ENCODE peak calls at places on chromosome 13, in nine cellular contexts. One of them, this sample, is unnamed.

GRCh38 chr13:30850204-30850866 is 55.7 kb upstream of the MEDAG start:
- DNase-seq in left colon: no peak
- DNase-seq in NCI-H524: no peak
- DNase-seq in sciatic nerve: no peak
- DNase-seq in CD4-positive, alpha-beta memory T cell: no peak
- DNase-seq in NCI-H187 treated with DMSO at 0.1 percent for 48 hours: no peak
- DNase-seq in MV-4-11: no peak
- DNase-seq in stimulated activated CD4-positive, alpha-beta T cell treated with anti-CD3 and anti-CD28 coated beads, Interleukin-12 subunit alpha, Interleukin-12 subunit beta, amount 100 ng/mL, for 48 hours: no peak
- DNase-seq in iris pigment epithelial cell: no peak
- DNase-seq in this sample: no peak

GRCh38 chr13:109749365-109749764 is 37.0 kb downstream of the IRS2 start:
- DNase-seq in CD4-positive, alpha-beta memory T cell: no peak
- DNase-seq in NCI-H187 treated with DMSO at 0.1 percent for 48 hours: no peak
- DNase-seq in iris pigment epithelial cell: no peak
- DNase-seq in NCI-H524: no peak
- DNase-seq in sciatic nerve: no peak
- DNase-seq in left colon: no peak
- DNase-seq in MV-4-11: no peak
- DNase-seq in stimulated activated CD4-positive, alpha-beta T cell treated with anti-CD3 and anti-CD28 coated beads, Interleukin-12 subunit alpha, Interleukin-12 subunit beta, amount 100 ng/mL, for 48 hours: no peak
- DNase-seq in this sample: no peak

GRCh38 chr13:42041017-42041683 is 7.3 kb upstream of the DGKH start:
- DNase-seq in CD4-positive, alpha-beta memory T cell: peak
- DNase-seq in NCI-H187 treated with DMSO at 0.1 percent for 48 hours: peak
- DNase-seq in stimulated activated CD4-positive, alpha-beta T cell treated with anti-CD3 and anti-CD28 coated beads, Interleukin-12 subunit alpha, Interleukin-12 subunit beta, amount 100 ng/mL, for 48 hours: peak
- DNase-seq in MV-4-11: peak
- DNase-seq in left colon: peak
- DNase-seq in NCI-H524: peak
- DNase-seq in iris pigment epithelial cell: peak
- DNase-seq in sciatic nerve: peak
- DNase-seq in this sample: peak

GRCh38 chr13:113305208-113305607 is 8.2 kb downstream of the LAMP1 start:
- DNase-seq in sciatic nerve: no peak
- DNase-seq in stimulated activated CD4-positive, alpha-beta T cell treated with anti-CD3 and anti-CD28 coated beads, Interleukin-12 subunit alpha, Interleukin-12 subunit beta, amount 100 ng/mL, for 48 hours: no peak
- DNase-seq in NCI-H187 treated with DMSO at 0.1 percent for 48 hours: no peak
- DNase-seq in CD4-positive, alpha-beta memory T cell: no peak
- DNase-seq in MV-4-11: no peak
- DNase-seq in left colon: no peak
- DNase-seq in NCI-H524: no peak
- DNase-seq in iris pigment epithelial cell: peak
- DNase-seq in this sample: no peak

GRCh38 chr13:111620586-111620985 is 300.1 kb downstream of the TEX29 start:
- DNase-seq in CD4-positive, alpha-beta memory T cell: no peak
- DNase-seq in NCI-H187 treated with DMSO at 0.1 percent for 48 hours: no peak
- DNase-seq in NCI-H524: no peak
- DNase-seq in left colon: no peak
- DNase-seq in iris pigment epithelial cell: no peak
- DNase-seq in stimulated activated CD4-positive, alpha-beta T cell treated with anti-CD3 and anti-CD28 coated beads, Interleukin-12 subunit alpha, Interleukin-12 subunit beta, amount 100 ng/mL, for 48 hours: no peak
- DNase-seq in sciatic nerve: no peak
- DNase-seq in MV-4-11: no peak
- DNase-seq in this sample: no peak

GRCh38 chr13:29480893-29481525 is 114.5 kb downstream of the SLC7A1 start:
- DNase-seq in MV-4-11: peak
- DNase-seq in NCI-H187 treated with DMSO at 0.1 percent for 48 hours: no peak
- DNase-seq in iris pigment epithelial cell: no peak
- DNase-seq in sciatic nerve: no peak
- DNase-seq in NCI-H524: no peak
- DNase-seq in stimulated activated CD4-positive, alpha-beta T cell treated with anti-CD3 and anti-CD28 coated beads, Interleukin-12 subunit alpha, Interleukin-12 subunit beta, amount 100 ng/mL, for 48 hours: no peak
- DNase-seq in left colon: no peak
- DNase-seq in CD4-positive, alpha-beta memory T cell: no peak
- DNase-seq in this sample: no peak

GRCh38 chr13:99174533-99175100 is 26.0 kb upstream of the UBAC2 start:
- DNase-seq in iris pigment epithelial cell: peak
- DNase-seq in left colon: no peak
- DNase-seq in sciatic nerve: no peak
- DNase-seq in stimulated activated CD4-positive, alpha-beta T cell treated with anti-CD3 and anti-CD28 coated beads, Interleukin-12 subunit alpha, Interleukin-12 subunit beta, amount 100 ng/mL, for 48 hours: no peak
- DNase-seq in NCI-H187 treated with DMSO at 0.1 percent for 48 hours: no peak
- DNase-seq in NCI-H524: no peak
- DNase-seq in MV-4-11: no peak
- DNase-seq in CD4-positive, alpha-beta memory T cell: no peak
- DNase-seq in this sample: no peak

GRCh38 chr13:39501711-39502324 is 101.2 kb downstream of the LHFPL6 start:
- DNase-seq in CD4-positive, alpha-beta memory T cell: no peak
- DNase-seq in NCI-H187 treated with DMSO at 0.1 percent for 48 hours: no peak
- DNase-seq in sciatic nerve: no peak
- DNase-seq in stimulated activated CD4-positive, alpha-beta T cell treated with anti-CD3 and anti-CD28 coated beads, Interleukin-12 subunit alpha, Interleukin-12 subunit beta, amount 100 ng/mL, for 48 hours: no peak
- DNase-seq in NCI-H524: no peak
- DNase-seq in left colon: no peak
- DNase-seq in iris pigment epithelial cell: no peak
- DNase-seq in MV-4-11: no peak
- DNase-seq in this sample: no peak

GRCh38 chr13:50208826-50209335 is 193.6 kb downstream of the KCNRG start:
- DNase-seq in NCI-H187 treated with DMSO at 0.1 percent for 48 hours: no peak
- DNase-seq in stimulated activated CD4-positive, alpha-beta T cell treated with anti-CD3 and anti-CD28 coated beads, Interleukin-12 subunit alpha, Interleukin-12 subunit beta, amount 100 ng/mL, for 48 hours: no peak
- DNase-seq in left colon: peak
- DNase-seq in CD4-positive, alpha-beta memory T cell: no peak
- DNase-seq in NCI-H524: no peak
- DNase-seq in iris pigment epithelial cell: peak
- DNase-seq in MV-4-11: peak
- DNase-seq in sciatic nerve: peak
- DNase-seq in this sample: peak

GRCh38 chr13:42388326-42388725 is 116.4 kb downstream of the AKAP11 start:
- DNase-seq in iris pigment epithelial cell: no peak
- DNase-seq in left colon: no peak
- DNase-seq in NCI-H524: no peak
- DNase-seq in MV-4-11: no peak
- DNase-seq in stimulated activated CD4-positive, alpha-beta T cell treated with anti-CD3 and anti-CD28 coated beads, Interleukin-12 subunit alpha, Interleukin-12 subunit beta, amount 100 ng/mL, for 48 hours: no peak
- DNase-seq in NCI-H187 treated with DMSO at 0.1 percent for 48 hours: no peak
- DNase-seq in sciatic nerve: no peak
- DNase-seq in CD4-positive, alpha-beta memory T cell: no peak
- DNase-seq in this sample: no peak

GRCh38 chr13:51000576-51001260 is 91.1 kb downstream of the RNASEH2B start:
- DNase-seq in iris pigment epithelial cell: peak
- DNase-seq in sciatic nerve: no peak
- DNase-seq in stimulated activated CD4-positive, alpha-beta T cell treated with anti-CD3 and anti-CD28 coated beads, Interleukin-12 subunit alpha, Interleukin-12 subunit beta, amount 100 ng/mL, for 48 hours: no peak
- DNase-seq in CD4-positive, alpha-beta memory T cell: no peak
- DNase-seq in MV-4-11: no peak
- DNase-seq in NCI-H187 treated with DMSO at 0.1 percent for 48 hours: peak
- DNase-seq in left colon: no peak
- DNase-seq in NCI-H524: no peak
- DNase-seq in this sample: peak

GRCh38 chr13:59531571-59532091 is 632.1 kb downstream of the DIAPH3 start:
- DNase-seq in MV-4-11: peak
- DNase-seq in NCI-H524: no peak
- DNase-seq in left colon: peak
- DNase-seq in sciatic nerve: peak
- DNase-seq in CD4-positive, alpha-beta memory T cell: no peak
- DNase-seq in iris pigment epithelial cell: peak
- DNase-seq in stimulated activated CD4-positive, alpha-beta T cell treated with anti-CD3 and anti-CD28 coated beads, Interleukin-12 subunit alpha, Interleukin-12 subunit beta, amount 100 ng/mL, for 48 hours: no peak
- DNase-seq in NCI-H187 treated with DMSO at 0.1 percent for 48 hours: no peak
- DNase-seq in this sample: peak

GRCh38 chr13:75740008-75740407 is 103.9 kb downstream of the LMO7 start:
- DNase-seq in CD4-positive, alpha-beta memory T cell: no peak
- DNase-seq in iris pigment epithelial cell: no peak
- DNase-seq in stimulated activated CD4-positive, alpha-beta T cell treated with anti-CD3 and anti-CD28 coated beads, Interleukin-12 subunit alpha, Interleukin-12 subunit beta, amount 100 ng/mL, for 48 hours: no peak
- DNase-seq in NCI-H524: no peak
- DNase-seq in NCI-H187 treated with DMSO at 0.1 percent for 48 hours: no peak
- DNase-seq in sciatic nerve: no peak
- DNase-seq in MV-4-11: no peak
- DNase-seq in left colon: no peak
- DNase-seq in this sample: no peak

GRCh38 chr13:30061217-30061616 is 210.8 kb upstream of the UBL3 start:
- DNase-seq in MV-4-11: no peak
- DNase-seq in stimulated activated CD4-positive, alpha-beta T cell treated with anti-CD3 and anti-CD28 coated beads, Interleukin-12 subunit alpha, Interleukin-12 subunit beta, amount 100 ng/mL, for 48 hours: no peak
- DNase-seq in iris pigment epithelial cell: no peak
- DNase-seq in CD4-positive, alpha-beta memory T cell: no peak
- DNase-seq in sciatic nerve: no peak
- DNase-seq in NCI-H187 treated with DMSO at 0.1 percent for 48 hours: no peak
- DNase-seq in left colon: no peak
- DNase-seq in NCI-H524: no peak
- DNase-seq in this sample: no peak

GRCh38 chr13:99987180-99988047 is 5.8 kb downstream of the ZIC2 start:
- DNase-seq in NCI-H524: peak
- DNase-seq in left colon: no peak
- DNase-seq in sciatic nerve: no peak
- DNase-seq in CD4-positive, alpha-beta memory T cell: no peak
- DNase-seq in NCI-H187 treated with DMSO at 0.1 percent for 48 hours: no peak
- DNase-seq in iris pigment epithelial cell: no peak
- DNase-seq in stimulated activated CD4-positive, alpha-beta T cell treated with anti-CD3 and anti-CD28 coated beads, Interleukin-12 subunit alpha, Interleukin-12 subunit beta, amount 100 ng/mL, for 48 hours: no peak
- DNase-seq in MV-4-11: no peak
- DNase-seq in this sample: no peak

GRCh38 chr13:110447058-110447511 is 114.4 kb downstream of the RAB20 start:
- DNase-seq in CD4-positive, alpha-beta memory T cell: no peak
- DNase-seq in MV-4-11: peak
- DNase-seq in sciatic nerve: no peak
- DNase-seq in NCI-H187 treated with DMSO at 0.1 percent for 48 hours: no peak
- DNase-seq in stimulated activated CD4-positive, alpha-beta T cell treated with anti-CD3 and anti-CD28 coated beads, Interleukin-12 subunit alpha, Interleukin-12 subunit beta, amount 100 ng/mL, for 48 hours: no peak
- DNase-seq in left colon: no peak
- DNase-seq in iris pigment epithelial cell: peak
- DNase-seq in NCI-H524: no peak
- DNase-seq in this sample: no peak

GRCh38 chr13:59951011-59951410 is 212.7 kb downstream of the DIAPH3 start:
- DNase-seq in sciatic nerve: no peak
- DNase-seq in NCI-H524: no peak
- DNase-seq in NCI-H187 treated with DMSO at 0.1 percent for 48 hours: no peak
- DNase-seq in left colon: no peak
- DNase-seq in iris pigment epithelial cell: no peak
- DNase-seq in MV-4-11: no peak
- DNase-seq in CD4-positive, alpha-beta memory T cell: no peak
- DNase-seq in stimulated activated CD4-positive, alpha-beta T cell treated with anti-CD3 and anti-CD28 coated beads, Interleukin-12 subunit alpha, Interleukin-12 subunit beta, amount 100 ng/mL, for 48 hours: no peak
- DNase-seq in this sample: no peak

GRCh38 chr13:113849546-113849945 is 14.3 kb downstream of the GAS6 start:
- DNase-seq in left colon: no peak
- DNase-seq in sciatic nerve: no peak
- DNase-seq in NCI-H524: no peak
- DNase-seq in stimulated activated CD4-positive, alpha-beta T cell treated with anti-CD3 and anti-CD28 coated beads, Interleukin-12 subunit alpha, Interleukin-12 subunit beta, amount 100 ng/mL, for 48 hours: no peak
- DNase-seq in iris pigment epithelial cell: no peak
- DNase-seq in CD4-positive, alpha-beta memory T cell: no peak
- DNase-seq in NCI-H187 treated with DMSO at 0.1 percent for 48 hours: no peak
- DNase-seq in MV-4-11: no peak
- DNase-seq in this sample: no peak

GRCh38 chr13:44364601-44365000 is 9.0 kb upstream of the SERP2 start:
- DNase-seq in left colon: no peak
- DNase-seq in stimulated activated CD4-positive, alpha-beta T cell treated with anti-CD3 and anti-CD28 coated beads, Interleukin-12 subunit alpha, Interleukin-12 subunit beta, amount 100 ng/mL, for 48 hours: no peak
- DNase-seq in CD4-positive, alpha-beta memory T cell: no peak
- DNase-seq in NCI-H524: no peak
- DNase-seq in NCI-H187 treated with DMSO at 0.1 percent for 48 hours: no peak
- DNase-seq in iris pigment epithelial cell: peak
- DNase-seq in sciatic nerve: no peak
- DNase-seq in MV-4-11: no peak
- DNase-seq in this sample: no peak

GRCh38 chr13:42893346-42893745 is 98.7 kb downstream of the EPSTI1 start:
- DNase-seq in NCI-H524: no peak
- DNase-seq in stimulated activated CD4-positive, alpha-beta T cell treated with anti-CD3 and anti-CD28 coated beads, Interleukin-12 subunit alpha, Interleukin-12 subunit beta, amount 100 ng/mL, for 48 hours: no peak
- DNase-seq in NCI-H187 treated with DMSO at 0.1 percent for 48 hours: no peak
- DNase-seq in CD4-positive, alpha-beta memory T cell: no peak
- DNase-seq in sciatic nerve: no peak
- DNase-seq in iris pigment epithelial cell: peak
- DNase-seq in MV-4-11: peak
- DNase-seq in left colon: no peak
- DNase-seq in this sample: no peak

GRCh38 chr13:24540236-24541126 is 27.9 kb upstream of the PARP4 start:
- DNase-seq in NCI-H187 treated with DMSO at 0.1 percent for 48 hours: no peak
- DNase-seq in CD4-positive, alpha-beta memory T cell: no peak
- DNase-seq in stimulated activated CD4-positive, alpha-beta T cell treated with anti-CD3 and anti-CD28 coated beads, Interleukin-12 subunit alpha, Interleukin-12 subunit beta, amount 100 ng/mL, for 48 hours: no peak
- DNase-seq in iris pigment epithelial cell: peak
- DNase-seq in left colon: no peak
- DNase-seq in MV-4-11: no peak
- DNase-seq in sciatic nerve: no peak
- DNase-seq in NCI-H524: no peak
- DNase-seq in this sample: no peak

GRCh38 chr13:87498681-87499080 is 172.5 kb upstream of the SLITRK5 start:
- DNase-seq in CD4-positive, alpha-beta memory T cell: no peak
- DNase-seq in stimulated activated CD4-positive, alpha-beta T cell treated with anti-CD3 and anti-CD28 coated beads, Interleukin-12 subunit alpha, Interleukin-12 subunit beta, amount 100 ng/mL, for 48 hours: no peak
- DNase-seq in NCI-H524: no peak
- DNase-seq in MV-4-11: no peak
- DNase-seq in sciatic nerve: no peak
- DNase-seq in left colon: no peak
- DNase-seq in NCI-H187 treated with DMSO at 0.1 percent for 48 hours: no peak
- DNase-seq in iris pigment epithelial cell: peak
- DNase-seq in this sample: no peak

GRCh38 chr13:22748866-22749586 is 431.8 kb upstream of the SGCG start:
- DNase-seq in MV-4-11: no peak
- DNase-seq in NCI-H524: no peak
- DNase-seq in sciatic nerve: no peak
- DNase-seq in CD4-positive, alpha-beta memory T cell: no peak
- DNase-seq in NCI-H187 treated with DMSO at 0.1 percent for 48 hours: no peak
- DNase-seq in stimulated activated CD4-positive, alpha-beta T cell treated with anti-CD3 and anti-CD28 coated beads, Interleukin-12 subunit alpha, Interleukin-12 subunit beta, amount 100 ng/mL, for 48 hours: no peak
- DNase-seq in iris pigment epithelial cell: peak
- DNase-seq in left colon: no peak
- DNase-seq in this sample: no peak

GRCh38 chr13:50309872-50310594 is 294.8 kb downstream of the KCNRG start:
- DNase-seq in CD4-positive, alpha-beta memory T cell: no peak
- DNase-seq in NCI-H187 treated with DMSO at 0.1 percent for 48 hours: no peak
- DNase-seq in iris pigment epithelial cell: peak
- DNase-seq in NCI-H524: no peak
- DNase-seq in stimulated activated CD4-positive, alpha-beta T cell treated with anti-CD3 and anti-CD28 coated beads, Interleukin-12 subunit alpha, Interleukin-12 subunit beta, amount 100 ng/mL, for 48 hours: no peak
- DNase-seq in left colon: no peak
- DNase-seq in MV-4-11: no peak
- DNase-seq in sciatic nerve: no peak
- DNase-seq in this sample: no peak

GRCh38 chr13:76812971-76813691 is 73.1 kb downstream of the KCTD12 start:
- DNase-seq in CD4-positive, alpha-beta memory T cell: no peak
- DNase-seq in NCI-H524: peak
- DNase-seq in stimulated activated CD4-positive, alpha-beta T cell treated with anti-CD3 and anti-CD28 coated beads, Interleukin-12 subunit alpha, Interleukin-12 subunit beta, amount 100 ng/mL, for 48 hours: no peak
- DNase-seq in MV-4-11: no peak
- DNase-seq in iris pigment epithelial cell: no peak
- DNase-seq in left colon: no peak
- DNase-seq in sciatic nerve: peak
- DNase-seq in NCI-H187 treated with DMSO at 0.1 percent for 48 hours: no peak
- DNase-seq in this sample: no peak

GRCh38 chr13:30872685-30873443 is 33.2 kb upstream of the MEDAG start:
- DNase-seq in NCI-H524: peak
- DNase-seq in NCI-H187 treated with DMSO at 0.1 percent for 48 hours: no peak
- DNase-seq in sciatic nerve: peak
- DNase-seq in stimulated activated CD4-positive, alpha-beta T cell treated with anti-CD3 and anti-CD28 coated beads, Interleukin-12 subunit alpha, Interleukin-12 subunit beta, amount 100 ng/mL, for 48 hours: no peak
- DNase-seq in left colon: peak
- DNase-seq in iris pigment epithelial cell: peak
- DNase-seq in MV-4-11: peak
- DNase-seq in CD4-positive, alpha-beta memory T cell: no peak
- DNase-seq in this sample: peak

GRCh38 chr13:23622991-23623390 is 52.8 kb downstream of the TNFRSF19 start:
- DNase-seq in sciatic nerve: no peak
- DNase-seq in NCI-H524: no peak
- DNase-seq in MV-4-11: no peak
- DNase-seq in NCI-H187 treated with DMSO at 0.1 percent for 48 hours: no peak
- DNase-seq in iris pigment epithelial cell: no peak
- DNase-seq in CD4-positive, alpha-beta memory T cell: no peak
- DNase-seq in left colon: no peak
- DNase-seq in stimulated activated CD4-positive, alpha-beta T cell treated with anti-CD3 and anti-CD28 coated beads, Interleukin-12 subunit alpha, Interleukin-12 subunit beta, amount 100 ng/mL, for 48 hours: no peak
- DNase-seq in this sample: no peak

GRCh38 chr13:71517004-71517403 is 350.0 kb downstream of the DACH1 start:
- DNase-seq in iris pigment epithelial cell: no peak
- DNase-seq in stimulated activated CD4-positive, alpha-beta T cell treated with anti-CD3 and anti-CD28 coated beads, Interleukin-12 subunit alpha, Interleukin-12 subunit beta, amount 100 ng/mL, for 48 hours: no peak
- DNase-seq in sciatic nerve: no peak
- DNase-seq in MV-4-11: no peak
- DNase-seq in NCI-H187 treated with DMSO at 0.1 percent for 48 hours: no peak
- DNase-seq in NCI-H524: no peak
- DNase-seq in left colon: no peak
- DNase-seq in CD4-positive, alpha-beta memory T cell: no peak
- DNase-seq in this sample: no peak

GRCh38 chr13:108020027-108020426 is 195.3 kb downstream of the LIG4 start:
- DNase-seq in CD4-positive, alpha-beta memory T cell: no peak
- DNase-seq in iris pigment epithelial cell: no peak
- DNase-seq in NCI-H187 treated with DMSO at 0.1 percent for 48 hours: no peak
- DNase-seq in MV-4-11: no peak
- DNase-seq in stimulated activated CD4-positive, alpha-beta T cell treated with anti-CD3 and anti-CD28 coated beads, Interleukin-12 subunit alpha, Interleukin-12 subunit beta, amount 100 ng/mL, for 48 hours: no peak
- DNase-seq in NCI-H524: no peak
- DNase-seq in sciatic nerve: no peak
- DNase-seq in left colon: no peak
- DNase-seq in this sample: no peak

GRCh38 chr13:27405521-27406134 is 18.8 kb upstream of the GTF3A start:
- DNase-seq in stimulated activated CD4-positive, alpha-beta T cell treated with anti-CD3 and anti-CD28 coated beads, Interleukin-12 subunit alpha, Interleukin-12 subunit beta, amount 100 ng/mL, for 48 hours: no peak
- DNase-seq in iris pigment epithelial cell: no peak
- DNase-seq in NCI-H524: peak
- DNase-seq in sciatic nerve: no peak
- DNase-seq in NCI-H187 treated with DMSO at 0.1 percent for 48 hours: no peak
- DNase-seq in CD4-positive, alpha-beta memory T cell: no peak
- DNase-seq in MV-4-11: no peak
- DNase-seq in left colon: no peak
- DNase-seq in this sample: no peak

GRCh38 chr13:21240586-21240985 is 64.1 kb downstream of the MRPL57 start:
- DNase-seq in MV-4-11: peak
- DNase-seq in stimulated activated CD4-positive, alpha-beta T cell treated with anti-CD3 and anti-CD28 coated beads, Interleukin-12 subunit alpha, Interleukin-12 subunit beta, amount 100 ng/mL, for 48 hours: no peak
- DNase-seq in left colon: no peak
- DNase-seq in iris pigment epithelial cell: peak
- DNase-seq in CD4-positive, alpha-beta memory T cell: no peak
- DNase-seq in sciatic nerve: no peak
- DNase-seq in NCI-H524: peak
- DNase-seq in NCI-H187 treated with DMSO at 0.1 percent for 48 hours: no peak
- DNase-seq in this sample: no peak

This sample was measured in HAP-1.